ENCODE peak calls at places on chromosomes 6 and 20, in eight cellular contexts. Q is HS-27A; V is SW 1271; M is COR-L47; W is activated CD8-positive, alpha-beta memory T cell treated with anti-CD3 and anti-CD28 coated beads for 4 hours; C is activated CD4-positive, CD25-positive, alpha-beta regulatory T cell; T is choroid plexus epithelial cell; D is anterior cingulate cortex. O is an unnamed sample.

GRCh38 chr6:134757911-134758361 is 192.0 kb downstream of the ALDH8A1 start:
- DNase-seq in Q (no peak), C (no peak), M (no peak), W (no peak), V (no peak), T (no peak), D (no peak), O (peak)

GRCh38 chr6:139290787-139291294 is 957 bp downstream of the TXLNB start:
- DNase-seq in Q (no peak), W (no peak), T (peak), M (no peak), C (no peak), D (no peak), V (no peak), O (no peak)

GRCh38 chr6:24545691-24546090 is 50.9 kb downstream of the ALDH5A1 start:
- DNase-seq in W (no peak), Q (no peak), T (no peak), C (no peak), M (no peak), V (no peak), D (no peak), O (no peak)

GRCh38 chr20:41133709-41134361 is 3.5 kb upstream of the PLCG1 start:
- DNase-seq in T (no peak), W (no peak), C (no peak), V (no peak), M (no peak), D (no peak), Q (no peak), O (no peak)

GRCh38 chr20:45189861-45190260 is 15.2 kb downstream of the PI3 start:
- DNase-seq in C (no peak), W (no peak), T (no peak), V (no peak), D (no peak), Q (no peak), M (no peak), O (no peak)

GRCh38 chr6:13355043-13355945 is 27.0 kb upstream of the TBC1D7 start:
- DNase-seq in T (peak), Q (peak), C (no peak), V (peak), D (no peak), M (no peak), W (no peak), O (peak)

GRCh38 chr6:27076116-27076515 is 171.4 kb upstream of the PRSS16 start:
- DNase-seq in V (no peak), D (no peak), Q (no peak), C (no peak), T (no peak), M (peak), W (no peak), O (no peak)

GRCh38 chr6:170298688-170299087 is 7.8 kb upstream of the DLL1 start:
- DNase-seq in W (no peak), Q (no peak), M (no peak), C (no peak), T (no peak), D (no peak), V (no peak), O (no peak)

GRCh38 chr6:134714679-134715078 is 235.2 kb downstream of the ALDH8A1 start:
- DNase-seq in C (no peak), Q (no peak), M (no peak), W (no peak), T (peak), D (no peak), V (no peak), O (peak)

GRCh38 chr20:6140947-6141346 is 18.1 kb upstream of the FERMT1 start:
- DNase-seq in W (no peak), Q (no peak), T (peak), D (no peak), V (no peak), C (no peak), M (no peak), O (no peak)

GRCh38 chr20:5835870-5836269 is 85.7 kb downstream of the SHLD1 start:
- DNase-seq in M (no peak), C (no peak), W (no peak), Q (no peak), D (no peak), T (peak), V (no peak), O (no peak)

GRCh38 chr6:125780540-125781306 is 10.0 kb upstream of the NCOA7 start:
- DNase-seq in Q (peak), D (peak), C (peak), W (peak), V (peak), T (peak), M (peak), O (peak)

GRCh38 chr6:3438190-3439167 is 18.4 kb downstream of the SLC22A23 start:
- DNase-seq in W (no peak), V (no peak), M (peak), C (no peak), T (peak), D (no peak), Q (no peak), O (peak)

GRCh38 chr20:49230575-49231211 is 11.5 kb downstream of the DDX27 start:
- DNase-seq in D (no peak), C (no peak), Q (no peak), T (peak), W (no peak), M (no peak), V (no peak), O (no peak)

GRCh38 chr6:80440496-80441160 is 334.2 kb downstream of the BCKDHB start:
- DNase-seq in D (no peak), C (no peak), W (no peak), M (peak), V (no peak), Q (no peak), T (no peak), O (no peak)

GRCh38 chr6:168250250-168250649 is 69.3 kb downstream of the DACT2 start:
- DNase-seq in M (no peak), Q (no peak), W (no peak), D (no peak), C (no peak), V (no peak), T (no peak), O (no peak)

GRCh38 chr6:146135167-146135566 is 106.3 kb downstream of the GRM1 start:
- DNase-seq in M (no peak), D (no peak), V (no peak), Q (no peak), T (no peak), C (no peak), W (no peak), O (no peak)